ENCODE peak calls at places on chromosomes 1 and 21, in eight cellular contexts. T is H1, I is uterus, F is stomach, M is NB4, O is K562, P is A549, J is adrenal gland. L is an unnamed sample.

GRCh38 chr1:65827346-65827745 is 34.7 kb downstream of the PDE4B start:
- DNase-seq in T (no peak), I (no peak), F (no peak), M (no peak), O (no peak), P (no peak), J (no peak), L (no peak)

GRCh38 chr1:203135636-203136305 is 8.2 kb downstream of the ADORA1 start:
- DNase-seq in T (no peak), I (no peak), F (no peak), M (peak), O (no peak), P (no peak), J (no peak), L (no peak)

GRCh38 chr1:151574575-151575529 is 34.7 kb downstream of the TUFT1 start:
- DNase-seq in T (no peak), I (no peak), F (peak), M (peak), O (peak), P (peak), J (peak), L (peak)

GRCh38 chr1:60936052-60936619 is 146.2 kb upstream of the NFIA start:
- DNase-seq in T (no peak), I (no peak), F (no peak), M (no peak), O (no peak), P (no peak), J (no peak), L (no peak)

GRCh38 chr1:99675994-99676393 is 30.1 kb downstream of the PALMD start:
- DNase-seq in T (no peak), I (no peak), F (no peak), M (no peak), O (no peak), P (no peak), J (no peak), L (no peak)

GRCh38 chr1:18946550-18947381 is 9.7 kb downstream of the IFFO2 start:
- DNase-seq in T (no peak), I (no peak), F (no peak), M (no peak), O (no peak), P (no peak), J (no peak), L (no peak)

GRCh38 chr1:167935252-167936067 is 1.0 kb upstream of the DCAF6 start:
- DNase-seq in T (no peak), I (peak), F (no peak), M (peak), O (no peak), P (peak), J (peak), L (peak)

GRCh38 chr1:10299174-10299573 is 88.8 kb downstream of the KIF1B start:
- DNase-seq in T (no peak), I (no peak), F (no peak), M (no peak), O (no peak), P (no peak), J (no peak), L (no peak)

GRCh38 chr1:106793686-106794085 is 262.8 kb upstream of the PRMT6 start:
- DNase-seq in T (no peak), I (no peak), F (no peak), M (no peak), O (no peak), P (no peak), J (no peak), L (no peak)

GRCh38 chr21:41429925-41430491 is 4.0 kb downstream of the MX1 start:
- DNase-seq in T (no peak), I (no peak), F (no peak), M (no peak), O (no peak), P (no peak), J (no peak), L (no peak)

GRCh38 chr1:36400825-36401601 is 3.3 kb upstream of the LSM10 start:
- DNase-seq in T (peak), I (peak), F (peak), M (peak), O (peak), P (no peak), J (peak), L (peak)

GRCh38 chr1:29623501-29623900 is 387.2 kb downstream of the PTPRU start:
- DNase-seq in T (no peak), I (no peak), F (no peak), M (no peak), O (no peak), P (no peak), J (no peak), L (no peak)

GRCh38 chr1:245901565-245901964 is 605.5 kb downstream of the SMYD3 start:
- DNase-seq in T (no peak), I (no peak), F (no peak), M (no peak), O (no peak), P (no peak), J (no peak), L (no peak)

GRCh38 chr1:15168479-15168878 is 14.9 kb downstream of the TMEM51 start:
- DNase-seq in T (no peak), I (no peak), F (no peak), M (no peak), O (no peak), P (no peak), J (peak), L (no peak)

GRCh38 chr1:53172751-53173498 is 23.7 kb upstream of the CPT2 start:
- DNase-seq in T (no peak), I (no peak), F (no peak), M (peak), O (no peak), P (peak), J (no peak), L (no peak)

GRCh38 chr1:37465596-37466517 is 8.5 kb upstream of the ZC3H12A start:
- DNase-seq in T (no peak), I (no peak), F (no peak), M (no peak), O (no peak), P (no peak), J (peak), L (no peak)

GRCh38 chr1:20138961-20139550 is at the start of gene PLA2G2F:
- DNase-seq in T (no peak), I (no peak), F (no peak), M (no peak), O (no peak), P (no peak), J (no peak), L (no peak)

GRCh38 chr21:45067462-45068285 is 6.7 kb upstream of the ADARB1 start:
- DNase-seq in T (no peak), I (no peak), F (no peak), M (no peak), O (peak), P (no peak), J (no peak), L (peak)

GRCh38 chr1:156114919-156115513 is 505 bp downstream of the LMNA start:
- DNase-seq in T (no peak), I (no peak), F (peak), M (peak), O (no peak), P (no peak), J (no peak), L (peak)

GRCh38 chr1:74842726-74843125 is 109.8 kb downstream of the TYW3 start:
- DNase-seq in T (no peak), I (no peak), F (no peak), M (no peak), O (no peak), P (no peak), J (no peak), L (no peak)

GRCh38 chr1:147292635-147293251 is 50.3 kb downstream of the CHD1L start:
- DNase-seq in T (no peak), I (no peak), F (no peak), M (no peak), O (no peak), P (no peak), J (no peak), L (peak)

GRCh38 chr1:53359934-53360276 is 32.0 kb upstream of the LRP8 start:
- DNase-seq in T (no peak), I (no peak), F (no peak), M (no peak), O (no peak), P (no peak), J (no peak), L (no peak)

GRCh38 chr1:31105646-31106045 is 40.1 kb upstream of the PUM1 start:
- DNase-seq in T (no peak), I (no peak), F (no peak), M (peak), O (no peak), P (no peak), J (no peak), L (no peak)

GRCh38 chr21:37767984-37768383 is 148.3 kb downstream of the KCNJ6 start:
- DNase-seq in T (no peak), I (no peak), F (no peak), M (no peak), O (no peak), P (no peak), J (no peak), L (no peak)

GRCh38 chr1:66214901-66215300 is 319.1 kb upstream of the SGIP1 start:
- DNase-seq in T (no peak), I (no peak), F (no peak), M (no peak), O (no peak), P (no peak), J (no peak), L (no peak)

GRCh38 chr1:13960376-13960987 is 260.5 kb downstream of the PRDM2 start:
- DNase-seq in T (peak), I (peak), F (peak), M (peak), O (peak), P (peak), J (peak), L (peak)

GRCh38 chr1:237093706-237094105 is 51.7 kb downstream of the RYR2 start:
- DNase-seq in T (no peak), I (no peak), F (no peak), M (no peak), O (no peak), P (no peak), J (no peak), L (no peak)

GRCh38 chr1:31694069-31694909 is 9.5 kb downstream of the COL16A1 start:
- DNase-seq in T (no peak), I (no peak), F (no peak), M (no peak), O (no peak), P (no peak), J (no peak), L (no peak)

GRCh38 chr1:4972761-4973320 is 318.4 kb downstream of the AJAP1 start:
- DNase-seq in T (no peak), I (no peak), F (no peak), M (no peak), O (no peak), P (no peak), J (no peak), L (no peak)

GRCh38 chr1:214455971-214456867 is 95.2 kb downstream of the PTPN14 start:
- DNase-seq in T (no peak), I (no peak), F (no peak), M (no peak), O (no peak), P (no peak), J (no peak), L (no peak)

GRCh38 chr1:237868814-237869600 is 21.7 kb downstream of the ZP4 start:
- DNase-seq in T (no peak), I (no peak), F (no peak), M (no peak), O (no peak), P (no peak), J (no peak), L (no peak)

GRCh38 chr1:185670187-185670627 is 64.0 kb upstream of the HMCN1 start:
- DNase-seq in T (no peak), I (no peak), F (peak), M (peak), O (no peak), P (no peak), J (peak), L (peak)

GRCh38 chr1:151907363-151908139 is 1.8 kb downstream of the THEM4 start:
- DNase-seq in T (no peak), I (no peak), F (no peak), M (peak), O (no peak), P (no peak), J (no peak), L (peak)

GRCh38 chr21:44723177-44724131 is 12.1 kb upstream of the TSPEAR start:
- DNase-seq in T (no peak), I (no peak), F (no peak), M (peak), O (no peak), P (no peak), J (no peak), L (no peak)

GRCh38 chr1:209627349-209628196 is 24.7 kb downstream of the LAMB3 start:
- DNase-seq in T (peak), I (peak), F (peak), M (peak), O (peak), P (peak), J (peak), L (peak)

GRCh38 chr1:206550446-206550845 is 43.1 kb downstream of the RASSF5 start:
- DNase-seq in T (no peak), I (no peak), F (no peak), M (no peak), O (no peak), P (no peak), J (no peak), L (no peak)

GRCh38 chr1:19154876-19155275 is 55.2 kb downstream of the UBR4 start:
- DNase-seq in T (no peak), I (no peak), F (no peak), M (no peak), O (no peak), P (no peak), J (no peak), L (no peak)

GRCh38 chr1:90402893-90403849 is 313.9 kb downstream of the BARHL2 start:
- DNase-seq in T (peak), I (no peak), F (peak), M (peak), O (no peak), P (peak), J (peak), L (no peak)

GRCh38 chr21:17451364-17451869 is 61.4 kb upstream of the CXADR start:
- DNase-seq in T (no peak), I (no peak), F (no peak), M (peak), O (no peak), P (peak), J (peak), L (no peak)

GRCh38 chr1:225519166-225519863 is 91.5 kb upstream of the LBR start:
- DNase-seq in T (peak), I (no peak), F (no peak), M (no peak), O (no peak), P (no peak), J (no peak), L (no peak)
- TF ChIP-seq POLR2A in T (no peak), I (no peak), F (no peak), M (no peak), O (no peak), P (no peak), J (no peak), L (no peak)

GRCh38 chr1:181732218-181732990 is 249.1 kb downstream of the CACNA1E start:
- DNase-seq in T (no peak), I (no peak), F (no peak), M (no peak), O (no peak), P (no peak), J (no peak), L (no peak)

GRCh38 chr1:181730606-181731005 is 247.3 kb downstream of the CACNA1E start:
- DNase-seq in T (no peak), I (no peak), F (no peak), M (no peak), O (no peak), P (no peak), J (no peak), L (no peak)

GRCh38 chr1:181726608-181727007 is 243.3 kb downstream of the CACNA1E start:
- DNase-seq in T (no peak), I (no peak), F (no peak), M (no peak), O (no peak), P (no peak), J (no peak), L (no peak)
- TF ChIP-seq POLR2A in T (no peak), I (no peak), F (no peak), M (no peak), O (no peak), P (no peak), J (no peak), L (no peak)

GRCh38 chr21:23155281-23155680 is 2157.1 kb downstream of the NCAM2 start:
- DNase-seq in T (no peak), I (no peak), F (no peak), M (no peak), O (no peak), P (no peak), J (no peak), L (no peak)

DNA sequence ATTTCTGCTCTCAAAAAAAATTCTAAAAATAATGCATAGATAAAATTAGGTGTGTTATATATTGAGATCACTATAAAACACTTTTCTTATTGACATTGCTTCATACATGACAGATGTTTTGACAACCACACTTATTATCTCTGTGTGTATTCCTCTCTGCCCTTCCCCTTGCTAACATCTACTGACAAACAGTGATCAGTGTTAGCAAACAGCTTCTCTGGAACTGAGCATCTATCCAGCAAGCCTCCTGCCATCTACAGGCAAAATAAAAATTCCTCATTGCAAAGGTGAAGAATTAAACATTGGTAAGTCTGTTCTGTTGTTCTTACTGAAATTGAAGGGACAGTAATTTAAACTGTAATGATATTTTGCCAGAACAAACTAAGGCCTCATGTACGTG is 2153.9 kb downstream of the NCAM2 start:
- DNase-seq in T (no peak), I (no peak), F (no peak), M (no peak), O (no peak), P (no peak), J (no peak), L (no peak)
- TF ChIP-seq POLR2A in T (no peak), I (no peak), F (no peak), M (no peak), O (no peak), P (no peak), J (no peak), L (no peak)

GRCh38 chr1:28235746-28236655 is at the start of gene ATP5IF1:
- DNase-seq in T (peak), I (peak), F (peak), M (peak), O (peak), P (peak), J (peak), L (peak)
- TF ChIP-seq POLR2A in T (peak), I (peak), F (no peak), M (peak), O (peak), P (peak), J (peak), L (peak)

GRCh38 chr1:46302091-46303037 is 1.1 kb downstream of the LRRC41 start:
- DNase-seq in T (no peak), I (peak), F (peak), M (peak), O (peak), P (no peak), J (peak), L (peak)
- TF ChIP-seq POLR2A in T (no peak), I (no peak), F (no peak), M (no peak), O (peak), P (no peak), J (peak), L (peak)

GRCh38 chr1:159922499-159923202 is 2.7 kb downstream of the TAGLN2 start:
- DNase-seq in T (no peak), I (peak), F (peak), M (no peak), O (peak), P (no peak), J (peak), L (peak)
- TF ChIP-seq POLR2A in T (no peak), I (no peak), F (no peak), M (no peak), O (no peak), P (no peak), J (no peak), L (no peak)

DNA sequence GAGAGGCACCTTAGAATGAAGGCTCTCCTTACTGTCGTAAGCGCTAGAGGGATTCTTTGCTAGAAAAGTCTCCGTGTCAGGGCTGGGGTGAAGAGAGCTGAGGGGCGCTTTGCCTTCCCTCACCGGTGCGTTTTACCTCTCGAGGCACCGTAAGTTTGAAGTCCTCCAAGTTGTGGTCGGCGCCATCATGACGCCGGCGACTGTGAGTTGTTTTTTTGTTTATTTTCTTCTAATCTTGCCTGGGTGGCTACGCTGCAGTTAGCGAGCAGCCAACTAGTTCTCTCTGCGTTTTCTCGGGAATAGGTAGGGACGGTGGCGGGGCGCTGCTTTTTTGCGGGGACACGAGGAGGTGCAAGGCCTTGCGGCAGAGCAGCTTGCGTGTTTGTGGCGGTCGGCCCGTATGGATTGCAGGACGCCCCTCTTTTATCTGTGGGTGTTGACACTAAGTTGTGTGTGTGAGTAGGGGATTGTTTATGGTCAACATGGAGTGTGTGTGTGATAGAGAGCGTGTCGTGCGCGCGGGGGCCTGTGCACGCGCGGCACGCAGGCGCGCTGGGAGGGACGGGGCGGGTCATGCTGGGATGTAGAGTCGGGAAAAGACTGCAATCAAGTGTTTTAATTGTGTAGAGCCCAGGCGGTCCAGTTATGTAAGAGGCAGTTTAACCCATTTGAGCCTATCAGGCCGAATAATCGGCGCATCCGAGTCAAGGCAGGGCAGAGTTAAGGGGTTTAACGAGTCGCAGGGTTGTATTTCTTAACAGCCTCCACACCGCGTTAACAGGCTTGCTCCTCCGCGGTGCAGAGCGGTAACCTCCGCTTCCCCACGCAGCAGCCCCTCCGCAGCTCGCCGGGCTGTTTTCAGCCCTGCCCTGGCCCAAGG is 1.1 kb upstream of the NEGR1 start:
- DNase-seq in T (no peak), I (peak), F (peak), M (peak), O (no peak), P (no peak), J (peak), L (peak)
- TF ChIP-seq POLR2A in T (peak), I (no peak), F (no peak), M (no peak), O (no peak), P (no peak), J (peak), L (no peak)

L was measured in erythroblast.